ENCODE peak calls at places on chromosomes 4 and X, in eight cellular contexts. S is upper lobe of left lung, J is transverse colon, B is thyroid gland, O is A549, Q is heart left ventricle, N is right lobe of liver, A is adrenal gland. G is an unnamed sample.

GRCh38 chr4:6056976-6057766 is 38.9 kb upstream of the C4orf50 start:
- DNase-seq in N (no peak), J (no peak), B (no peak), O (no peak), S (no peak), Q (no peak), A (no peak), G (no peak)

GRCh38 chr4:65669008-65669971 is 999 bp downstream of the EPHA5 start:
- DNase-seq in N (peak; percentile 51), O (no peak), J (no peak), S (peak; percentile 71), B (peak; percentile 43), A (no peak), Q (peak; percentile 20), G (no peak)

GRCh38 chr4:28926156-28926555 is 1794.0 kb upstream of the PCDH7 start:
- DNase-seq in N (no peak), A (no peak), B (no peak), Q (no peak), J (no peak), S (no peak), O (no peak), G (no peak)

GRCh38 chr4:165873298-165874071 is 448 bp downstream of the TLL1 start:
- DNase-seq in Q (peak; percentile 32), N (peak; percentile 62), O (peak; percentile 17), S (peak; percentile 88), A (no peak), J (no peak), B (peak; percentile 31), G (no peak)

GRCh38 chr4:187227907-187228699 is 504.4 kb upstream of the FAT1 start:
- DNase-seq in N (no peak), J (no peak), S (no peak), O (no peak), A (no peak), Q (no peak), B (no peak), G (no peak)

GRCh38 chr4:47010347-47011188 is 17.2 kb upstream of the GABRA4 start:
- DNase-seq in J (no peak), B (no peak), A (no peak), Q (no peak), S (no peak), O (no peak), N (no peak), G (no peak)

GRCh38 chr4:70399319-70399718 is 1.6 kb downstream of the OPRPN start:
- DNase-seq in O (no peak), B (no peak), J (no peak), N (no peak), Q (no peak), A (no peak), S (no peak), G (no peak)

GRCh38 chr4:5700459-5700858 is 7.9 kb downstream of the EVC2 start:
- DNase-seq in Q (no peak), B (peak; percentile 22), O (no peak), J (no peak), N (no peak), A (no peak), S (no peak), G (no peak)

GRCh38 chr4:95619525-95620443 is 71.0 kb upstream of the UNC5C start:
- DNase-seq in B (no peak), Q (no peak), O (no peak), S (no peak), A (no peak), N (no peak), J (no peak), G (no peak)

GRCh38 chr4:7841071-7841470 is 98.6 kb downstream of the AFAP1 start:
- DNase-seq in A (no peak), J (no peak), B (no peak), O (no peak), Q (no peak), N (no peak), S (no peak), G (no peak)

GRCh38 chrX:26918633-26919032 is 544.5 kb downstream of the PPP4R3C start:
- DNase-seq in A (no peak), N (peak; percentile 11), O (no peak), S (no peak), B (no peak), Q (no peak), J (no peak), G (no peak)

GRCh38 chrX:107324493-107325310 is 118.3 kb downstream of the DNAAF6 start:
- DNase-seq in Q (peak; percentile 29), O (peak; percentile 8), S (peak; percentile 74), B (peak; percentile 73), A (peak; percentile 49), J (no peak), N (peak; percentile 56), G (no peak)

GRCh38 chr4:151355155-151355554 is 29.8 kb upstream of the SH3D19 start:
- DNase-seq in A (no peak), Q (no peak), N (no peak), B (no peak), S (no peak), J (no peak), O (no peak), G (no peak)

GRCh38 chrX:134236690-134237362 is at the start of gene CCDC160:
- DNase-seq in A (peak; percentile 38), O (peak; percentile 28), S (peak; percentile 88), Q (peak; percentile 46), J (peak; percentile 30), B (peak; percentile 64), N (peak; percentile 59), G (peak; percentile 50)

GRCh38 chr4:2961411-2962098 is 1.7 kb downstream of the NOP14 start:
- DNase-seq in B (no peak), J (no peak), O (no peak), S (peak; percentile 62), Q (no peak), N (no peak), A (no peak), G (no peak)

GRCh38 chr4:22514431-22514830 is 1.4 kb downstream of the ADGRA3 start:
- DNase-seq in A (no peak), S (no peak), J (no peak), Q (no peak), B (peak; percentile 37), N (no peak), O (no peak), G (no peak)

GRCh38 chr4:75137302-75137701 is 204.4 kb downstream of the PARM1 start:
- DNase-seq in B (no peak), A (no peak), Q (no peak), S (no peak), N (no peak), J (no peak), O (no peak), G (no peak)

GRCh38 chrX:154712781-154713391 is 38.0 kb downstream of the GAB3 start:
- DNase-seq in O (no peak), Q (no peak), J (no peak), N (no peak), B (no peak), A (no peak), S (no peak), G (no peak)

GRCh38 chr4:184383497-184384055 is 90.8 kb downstream of the IRF2 start:
- DNase-seq in Q (peak; percentile 25), N (no peak), A (peak; percentile 80), S (no peak), J (peak; percentile 32), B (no peak), O (peak; percentile 64), G (no peak)
- H3K4me3 ChIP-seq in Q (no peak overlapping the region), N (peak overlapping the region; percentile 17), A (no peak overlapping the region), S (peak overlapping the region; percentile 21), J (no peak overlapping the region), B (no peak overlapping the region), O (peak overlapping the region; percentile 31), G (peak overlapping the region; percentile 38)

GRCh38 chrX:51892921-51893745 is at the start of gene MAGED1:
- DNase-seq in B (peak; percentile 94), Q (peak; percentile 91), J (peak; percentile 86), O (peak; percentile 55), S (peak; percentile 92), N (peak; percentile 91), A (peak; percentile 93), G (peak; percentile 86)
- TF ChIP-seq POLR2A in B (peak; percentile 85), Q (no peak), J (peak; percentile 51), O (peak; percentile 88), S (peak; percentile 73), N (peak; percentile 76), A (peak; percentile 76), G (peak; percentile 64)

DNA sequence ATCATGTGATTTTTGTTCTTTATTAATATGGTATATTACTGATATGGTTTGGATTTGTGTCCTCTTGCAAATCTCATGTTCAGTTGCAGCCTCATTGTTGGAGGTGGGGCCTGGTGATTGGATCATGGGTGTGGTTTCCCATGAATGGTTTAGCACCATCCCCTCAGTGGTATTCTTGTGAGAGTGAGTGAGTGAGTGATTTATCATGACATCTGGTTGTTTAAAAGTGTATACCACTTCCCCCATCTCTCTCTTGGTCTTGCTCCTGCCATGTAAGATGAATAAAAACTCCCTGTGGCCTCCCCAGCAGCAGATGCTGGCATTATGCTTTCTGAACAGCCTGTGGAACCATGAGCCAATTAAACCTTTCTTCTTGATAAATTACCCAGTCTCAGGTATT is 111.5 kb downstream of the TAB3 start:
- DNase-seq in Q (no peak), B (no peak), S (no peak), O (no peak), J (no peak), N (no peak), A (no peak), G (no peak)
- H3K4me1 ChIP-seq in Q (no peaks in the 10 kb centered on the region), B (no peaks in the 10 kb centered on the region), S (no peaks in the 10 kb centered on the region), O (no peaks in the 10 kb centered on the region), J (no peaks in the 10 kb centered on the region), N (no peaks in the 10 kb centered on the region), A (no peaks in the 10 kb centered on the region), G (no peaks in the 10 kb centered on the region)

DNA sequence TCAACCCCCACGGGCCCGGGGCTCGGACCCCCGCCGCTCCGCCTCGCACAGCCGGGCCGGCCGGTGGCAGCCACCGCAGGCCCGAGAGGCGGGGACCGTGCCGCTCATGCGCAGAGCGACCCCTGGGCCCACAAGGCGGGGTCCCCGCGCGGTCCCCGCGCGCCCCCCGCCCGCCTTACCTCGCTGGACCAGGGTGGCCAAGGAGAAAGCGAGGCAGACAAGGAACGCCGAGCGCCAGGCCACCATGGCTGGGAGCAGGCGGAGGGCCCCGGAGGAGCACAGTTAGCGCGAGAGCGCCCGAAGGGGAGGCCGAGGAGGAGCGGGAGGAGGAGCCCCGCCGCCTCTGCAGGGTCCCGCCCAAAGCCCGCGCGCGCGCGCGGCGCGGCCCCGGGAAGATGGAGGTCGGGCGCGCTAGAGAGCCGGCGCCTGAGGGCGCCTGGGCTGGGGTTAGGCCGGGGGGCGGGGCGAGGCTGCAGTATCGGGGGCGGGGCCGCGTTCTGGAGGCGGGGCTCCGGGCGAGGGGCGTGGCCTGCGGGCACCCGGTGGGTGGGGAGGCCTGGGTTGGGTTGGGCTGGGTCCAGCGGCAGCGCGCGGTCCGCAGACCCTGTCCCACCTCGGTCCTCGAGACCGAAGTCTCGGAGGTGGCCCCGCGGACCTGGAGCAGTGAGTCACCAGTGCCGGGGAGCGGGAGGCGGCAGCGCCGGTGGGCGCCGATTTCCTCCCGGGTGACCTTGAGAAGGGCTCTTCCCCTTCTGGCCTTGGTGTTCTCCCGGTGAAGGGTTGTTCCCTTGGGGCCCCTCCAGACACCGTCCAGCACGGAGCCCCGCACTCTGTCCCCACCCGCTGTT is at the start of gene CD99L2:
- DNase-seq in S (peak; percentile 99), B (peak; percentile 87), O (peak; percentile 66), J (peak; percentile 93), Q (peak; percentile 91), A (peak; percentile 85), N (peak; percentile 93), G (peak; percentile 81)
- H3K4me3 ChIP-seq in S (peak within 1 kb of the TSS; percentile 65), B (peak within 1 kb of the TSS; percentile 32), O (peak within 1 kb of the TSS; percentile 92), J (peak within 1 kb of the TSS; percentile 53), Q (peak within 1 kb of the TSS; percentile 46), A (no peak within 1 kb of the TSS), N (peak within 1 kb of the TSS; percentile 58), G (peak within 1 kb of the TSS; percentile 80)